ENCODE peak calls at places on chromosome 10, in five cellular contexts. K is PC-3, R is esophagus squamous epithelium, M is mucosa of descending colon, F is IMR-90. Z is an unnamed sample.

GRCh38 chr10:124064158-124064603 is 29.2 kb downstream of the CHST15 start:
- DNase-seq in K (no peak), F (no peak), R (no peak), M (no peak), Z (peak; percentile 31)

GRCh38 chr10:75240329-75240728 is 4.6 kb upstream of the COMTD1 start:
- DNase-seq in K (no peak), F (no peak), R (no peak), M (no peak), Z (no peak)

GRCh38 chr10:29590598-29591415 is 44.0 kb downstream of the SVIL start:
- DNase-seq in F (peak; percentile 86), M (no peak), R (no peak), K (peak; percentile 62), Z (peak; percentile 58)

GRCh38 chr10:110488124-110488681 is 9.5 kb upstream of the DUSP5 start:
- DNase-seq in M (no peak), F (peak; percentile 77), K (peak; percentile 68), R (no peak), Z (no peak)

GRCh38 chr10:15791816-15792524 is 68.3 kb downstream of the MINDY3 start:
- DNase-seq in K (no peak), M (no peak), R (no peak), F (peak; percentile 7), Z (no peak)

GRCh38 chr10:83536426-83536825 is 602.9 kb upstream of the GHITM start:
- DNase-seq in R (no peak), F (no peak), K (no peak), M (no peak), Z (no peak)

GRCh38 chr10:53458007-53458406 is 685.4 kb upstream of the MBL2 start:
- DNase-seq in F (no peak), K (no peak), R (no peak), M (no peak), Z (no peak)

GRCh38 chr10:11023554-11023953 is 5.9 kb downstream of the CELF2 start:
- DNase-seq in R (no peak), F (no peak), M (no peak), K (no peak), Z (no peak)

GRCh38 chr10:129101232-129101980 is 365.6 kb upstream of the MGMT start:
- DNase-seq in F (no peak), K (no peak), M (no peak), R (no peak), Z (no peak)

GRCh38 chr10:35079763-35080162 is 10.4 kb downstream of the CUL2 start:
- DNase-seq in R (no peak), K (peak; percentile 94), F (peak; percentile 89), M (no peak), Z (no peak)

GRCh38 chr10:71435571-71436267 is 39.0 kb downstream of the CDH23 start:
- DNase-seq in K (no peak), F (no peak), M (no peak), R (no peak), Z (no peak)

GRCh38 chr10:127524229-127524628 is 24.9 kb upstream of the NPS start:
- DNase-seq in M (no peak), K (no peak), R (no peak), F (no peak), Z (peak; percentile 2)

GRCh38 chr10:8473205-8473604 is 418.7 kb downstream of the GATA3 start:
- DNase-seq in M (no peak), F (peak; percentile 1), R (no peak), K (peak; percentile 34), Z (no peak)

GRCh38 chr10:102313221-102313896 is 68.0 kb downstream of the GBF1 start:
- DNase-seq in M (no peak), R (no peak), F (no peak), K (no peak), Z (no peak)

GRCh38 chr10:91090761-91091529 is 129.5 kb upstream of the PCGF5 start:
- DNase-seq in K (no peak), F (no peak), M (no peak), R (no peak), Z (no peak)

GRCh38 chr10:100209303-100209702 is 20.1 kb downstream of the CHUK start:
- DNase-seq in K (no peak), R (no peak), M (no peak), F (peak; percentile 13), Z (no peak)

GRCh38 chr10:19811517-19811916 is 4.7 kb upstream of the PLXDC2 start:
- DNase-seq in F (peak; percentile 33), K (peak; percentile 37), R (no peak), M (no peak), Z (peak; percentile 15)

GRCh38 chr10:88791924-88792323 is 10.6 kb upstream of the LIPM start:
- DNase-seq in M (no peak), F (peak; percentile 8), R (no peak), K (peak; percentile 38), Z (peak; percentile 49)

GRCh38 chr10:68597407-68597806 is 37.3 kb downstream of the TET1 start:
- DNase-seq in M (no peak), K (no peak), F (no peak), R (no peak), Z (no peak)

GRCh38 chr10:119542357-119542989 is at the start of gene RGS10:
- DNase-seq in R (peak; percentile 42), F (peak; percentile 72), M (peak; percentile 91), K (peak; percentile 67), Z (peak; percentile 71)
- H3K4me1 ChIP-seq in R (peaks cover 24% of the 10 kb centered on the region), F (peaks cover 22% of the 10 kb centered on the region), M (peaks cover 11% of the 10 kb centered on the region), K (peaks cover 28% of the 10 kb centered on the region), Z (peaks cover 5% of the 10 kb centered on the region)

DNA sequence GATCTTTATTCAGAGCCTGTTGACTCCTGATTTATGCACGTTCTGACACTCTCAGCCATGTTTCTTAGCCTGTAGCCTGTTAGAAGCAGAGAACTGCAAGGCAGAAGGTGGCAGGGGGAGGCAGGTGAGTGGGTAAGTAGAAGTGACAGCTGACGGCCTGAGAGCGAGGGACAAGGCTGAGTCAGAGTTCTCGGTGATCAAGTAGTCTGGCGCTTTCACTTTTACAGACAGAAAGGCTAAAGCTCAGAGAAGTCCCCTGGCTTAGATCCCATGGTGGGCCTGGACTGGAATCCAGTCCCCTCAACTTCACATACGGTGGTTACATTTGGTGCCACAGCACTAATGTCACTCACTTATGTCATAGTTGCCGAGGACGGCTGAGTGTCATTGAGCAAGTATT is 139.0 kb downstream of the TACC2 start:
- DNase-seq in K (peak; percentile 25), F (peak; percentile 59), R (no peak), M (no peak), Z (no peak)
- H3K4me3 ChIP-seq in K (peak overlapping the region; percentile 51), F (peak overlapping the region; percentile 43), R (no peak overlapping the region), M (no peak overlapping the region), Z (no peak overlapping the region)

GRCh38 chr10:79434816-79435215 is 10.6 kb downstream of the ZCCHC24 start:
- DNase-seq in M (no peak), R (no peak), K (peak; percentile 94), F (peak; percentile 86), Z (no peak)
- H3K4me1 ChIP-seq in M (peaks cover 15% of the 10 kb centered on the region), R (peaks cover 29% of the 10 kb centered on the region), K (peaks cover 61% of the 10 kb centered on the region), F (peaks cover 75% of the 10 kb centered on the region), Z (peaks cover 6% of the 10 kb centered on the region)

GRCh38 chr10:107915277-107915634 is 750.8 kb upstream of the SORCS1 start:
- DNase-seq in K (peak; percentile 19), M (no peak), R (no peak), F (no peak), Z (no peak)
- H3K4me3 ChIP-seq in K (peak overlapping the region; percentile 59), M (no peak overlapping the region), R (no peak overlapping the region), F (no peak overlapping the region), Z (peak overlapping the region; percentile 18)

Z was measured in Caco-2.